ENCODE peak calls at places on chromosome 22, in four cellular contexts. T is fibroblast of mammary gland, X is upper lobe of right lung, Y is choroid plexus epithelial cell. G is an unnamed sample.

GRCh38 chr22:23542933-23543332 is 37.2 kb downstream of the IGLL1 start:
- DNase-seq in X (no peak), Y (peak; percentile 48), T (peak; percentile 39), G (no peak)

GRCh38 chr22:28009272-28009827 is 90.3 kb upstream of the PITPNB start:
- DNase-seq in X (peak; percentile 85), T (peak; percentile 74), Y (peak; percentile 90), G (peak; percentile 37)

GRCh38 chr22:27242111-27242436 is 559.5 kb downstream of the MN1 start:
- DNase-seq in Y (no peak), X (no peak), T (no peak), G (no peak)

GRCh38 chr22:23523746-23524145 is 56.3 kb downstream of the IGLL1 start:
- DNase-seq in X (peak; percentile 34), Y (no peak), T (no peak), G (no peak)

GRCh38 chr22:26404851-26405357 is 24.2 kb upstream of the ASPHD2 start:
- DNase-seq in X (no peak), T (peak; percentile 8), Y (no peak), G (no peak)

GRCh38 chr22:46349238-46349637 is 13.7 kb downstream of the TRMU start:
- DNase-seq in X (no peak), T (no peak), Y (no peak), G (no peak)

GRCh38 chr22:32600184-32600583 is 125.6 kb downstream of the FBXO7 start:
- DNase-seq in T (no peak), Y (no peak), X (no peak), G (no peak)

GRCh38 chr22:42836026-42836425 is 21.0 kb downstream of the ARFGAP3 start:
- DNase-seq in X (no peak), T (no peak), Y (no peak), G (no peak)

GRCh38 chr22:46688949-46689348 is 49.1 kb downstream of the CERK start:
- DNase-seq in T (no peak), Y (no peak), X (no peak), G (no peak)

GRCh38 chr22:23514317-23515038 is 65.6 kb downstream of the IGLL1 start:
- DNase-seq in X (no peak), Y (no peak), T (no peak), G (no peak)

GRCh38 chr22:39715778-39716495 is 145.4 kb downstream of the CACNA1I start:
- DNase-seq in Y (no peak), T (no peak), X (peak; percentile 51), G (no peak)

GRCh38 chr22:48096411-48096810 is 1334.0 kb downstream of the TBC1D22A start:
- DNase-seq in Y (no peak), X (no peak), T (no peak), G (no peak)

GRCh38 chr22:38700789-38701628 is at the start of gene JOSD1:
- DNase-seq in Y (peak; percentile 95), X (peak; percentile 98), T (peak; percentile 92), G (peak; percentile 95)

GRCh38 chr22:18085188-18085587 is 7.4 kb downstream of the PEX26 start:
- DNase-seq in X (no peak), T (peak; percentile 69), Y (peak; percentile 34), G (no peak)

GRCh38 chr22:17140826-17141771 is 18.0 kb downstream of the HDHD5 start:
- DNase-seq in X (no peak), T (no peak), Y (no peak), G (no peak)

GRCh38 chr22:33887173-33887572 is 33.1 kb downstream of the LARGE1 start:
- DNase-seq in X (no peak), T (no peak), Y (no peak), G (no peak)

GRCh38 chr22:23638611-23639010 is 6.5 kb upstream of the DRICH1 start:
- DNase-seq in T (no peak), X (no peak), Y (no peak), G (no peak)

GRCh38 chr22:20463324-20464095 is 25.9 kb upstream of the SCARF2 start:
- DNase-seq in Y (no peak), X (peak; percentile 19), T (no peak), G (no peak)

GRCh38 chr22:46122980-46123693 is 27.2 kb upstream of the PPARA start:
- DNase-seq in Y (no peak), T (no peak), X (no peak), G (no peak)

GRCh38 chr22:41818596-41818995 is 14.3 kb upstream of the SREBF2 start:
- DNase-seq in Y (no peak), T (no peak), X (no peak), G (no peak)

GRCh38 chr22:37267661-37268413 is 14.5 kb upstream of the CYTH4 start:
- DNase-seq in X (peak; percentile 57), Y (no peak), T (no peak), G (no peak)

GRCh38 chr22:37263966-37264887 is 18.1 kb upstream of the CYTH4 start:
- DNase-seq in X (peak; percentile 37), T (no peak), Y (no peak), G (no peak)

GRCh38 chr22:37269930-37270678 is 12.2 kb upstream of the CYTH4 start:
- DNase-seq in X (no peak), Y (no peak), T (no peak), G (no peak)

GRCh38 chr22:37267128-37267587 is 15.2 kb upstream of the CYTH4 start:
- DNase-seq in T (no peak), X (peak; percentile 76), Y (peak; percentile 46), G (no peak)

DNA sequence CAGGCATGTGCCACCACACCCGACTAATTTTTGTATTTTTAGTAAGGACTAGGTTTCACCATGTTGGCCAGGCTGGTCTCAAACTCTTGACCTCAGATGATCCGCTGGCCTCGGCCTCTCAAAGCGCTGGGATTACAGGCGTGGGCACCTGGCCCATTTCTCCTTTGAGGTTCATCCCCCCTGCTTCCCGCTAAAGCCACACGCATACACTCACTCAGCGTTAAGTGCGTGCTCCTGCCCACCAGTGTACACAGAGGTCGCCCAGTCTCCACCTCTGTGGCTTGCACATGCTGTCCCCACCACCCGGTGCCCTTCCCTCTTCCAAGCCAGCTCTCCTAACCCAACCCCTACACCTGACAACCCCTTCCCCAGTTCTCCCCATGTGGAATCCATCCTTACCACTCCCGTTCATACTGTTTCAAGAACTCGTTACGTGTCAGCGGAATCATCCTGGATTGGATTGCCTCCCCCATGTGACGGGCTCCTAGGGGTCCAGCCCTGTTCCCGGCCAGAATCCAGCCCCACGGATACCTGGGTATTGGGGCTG is 15.7 kb upstream of the CYTH4 start:
- DNase-seq in Y (no peak), X (peak; percentile 60), T (no peak), G (no peak)
- TF ChIP-seq CTCF in Y (no peak), X (no peak), T (no peak), G (no peak)

GRCh38 chr22:30435674-30436126 is 10.1 kb downstream of the MTFP1 start:
- DNase-seq in X (no peak), T (no peak), Y (no peak), G (no peak)
- TF ChIP-seq CTCF in X (no peak), T (no peak), Y (no peak), G (no peak)

DNA sequence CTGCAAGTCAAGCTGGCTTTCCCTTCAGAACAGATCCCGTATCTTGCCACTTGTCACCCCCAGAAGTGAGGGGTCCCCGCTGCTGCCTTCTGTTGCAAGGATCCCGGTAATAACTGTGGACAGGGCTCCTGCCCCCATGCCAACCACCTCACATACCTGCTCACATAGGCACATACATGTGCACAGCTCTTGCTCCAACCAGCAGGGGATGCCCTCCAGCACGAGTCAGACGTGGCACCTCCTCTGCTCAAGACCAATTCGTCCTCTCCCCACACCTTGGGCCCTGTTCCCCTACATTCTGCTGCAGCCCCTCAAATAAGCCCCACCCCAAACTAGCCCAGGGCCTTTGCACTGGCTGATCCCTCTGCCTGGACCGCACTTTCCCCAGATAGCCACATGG is 163.3 kb downstream of the CRYBB2 start:
- DNase-seq in T (no peak), Y (no peak), X (no peak), G (no peak)
- TF ChIP-seq CTCF in T (peak; percentile 5), Y (peak; percentile 36), X (no peak), G (no peak)

GRCh38 chr22:37121887-37122591 is 12.5 kb upstream of the TMPRSS6 start:
- DNase-seq in T (peak; percentile 14), X (peak; percentile 56), Y (peak; percentile 28), G (no peak)
- TF ChIP-seq CTCF in T (no peak), X (no peak), Y (no peak), G (no peak)

DNA sequence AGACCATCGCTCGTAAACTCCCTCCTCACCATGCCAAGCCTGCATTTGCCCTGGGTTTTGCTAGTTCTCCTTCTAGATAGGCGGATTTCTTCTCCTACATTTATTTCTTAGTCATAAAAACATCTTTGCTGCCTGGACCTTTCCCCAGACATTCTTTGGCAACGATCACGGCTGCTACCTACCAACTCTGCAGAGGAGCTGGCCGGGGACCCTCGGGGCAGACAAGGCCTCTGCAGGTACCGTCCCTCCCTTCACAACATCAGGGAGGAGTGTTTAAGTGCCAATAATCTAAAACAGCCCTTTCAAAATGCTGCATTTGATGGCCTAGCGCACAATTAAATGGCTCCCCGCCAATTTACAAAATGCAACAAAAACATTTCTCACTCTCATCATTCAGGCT is 34.4 kb downstream of the BRD1 start:
- DNase-seq in X (no peak), Y (no peak), T (no peak), G (no peak)
- TF ChIP-seq CTCF in X (no peak), Y (no peak), T (no peak), G (no peak)

GRCh38 chr22:36198936-36199616 is 2.5 kb downstream of the APOL4 start:
- DNase-seq in Y (no peak), X (no peak), T (no peak), G (no peak)
- TF ChIP-seq CTCF in Y (peak; percentile 5), X (no peak), T (no peak), G (no peak)

GRCh38 chr22:22201185-22201924 is 43.2 kb upstream of the VPREB1 start:
- DNase-seq in T (peak; percentile 39), Y (peak; percentile 71), X (peak; percentile 77), G (no peak)
- TF ChIP-seq CTCF in T (peak; percentile 70), Y (peak; percentile 85), X (peak; percentile 86), G (no peak)